ENCODE peak calls at places on chromosomes 4 and X, in ten cellular contexts. F, M, K, V, R, T, E, X, B and Z are unnamed samples.

GRCh38 chrX:100994352-100995281 is 25.1 kb downstream of the ARL13A start:
- DNase-seq in T (no peak), M (no peak), B (no peak), F (no peak), K (no peak), V (peak; percentile 56), R (no peak), E (no peak), X (no peak), Z (peak; percentile 23)

GRCh38 chrX:31251336-31251735 is 179.5 kb upstream of the FTHL17 start:
- DNase-seq in V (no peak), X (no peak), B (no peak), E (no peak), F (no peak), R (no peak), T (no peak), M (no peak), K (no peak), Z (no peak)

GRCh38 chr4:84965558-84966381 is 720 bp downstream of the WDFY3 start:
- DNase-seq in V (peak; percentile 47), X (peak; percentile 73), B (peak; percentile 38), K (peak; percentile 80), T (no peak), R (peak; percentile 41), E (no peak), M (peak; percentile 55), F (peak; percentile 88), Z (no peak)

GRCh38 chrX:155055494-155055893 is 15.4 kb downstream of the CMC4 start:
- DNase-seq in F (no peak), X (no peak), K (no peak), T (no peak), B (no peak), R (no peak), V (no peak), M (no peak), E (no peak), Z (no peak)

GRCh38 chr4:7459471-7459870 is 24.7 kb upstream of the PSAPL1 start:
- DNase-seq in K (peak; percentile 7), X (no peak), E (no peak), B (no peak), T (no peak), R (no peak), V (no peak), F (no peak), M (no peak), Z (no peak)

GRCh38 chr4:7978489-7978888 is 38.8 kb upstream of the AFAP1 start:
- DNase-seq in T (no peak), E (no peak), V (peak; percentile 60), R (peak; percentile 86), X (no peak), F (no peak), K (no peak), B (no peak), M (no peak), Z (no peak)

GRCh38 chr4:85291226-85291625 is 183.7 kb upstream of the ARHGAP24 start:
- DNase-seq in B (no peak), T (no peak), E (no peak), F (no peak), R (no peak), V (no peak), K (no peak), M (no peak), X (no peak), Z (no peak)

GRCh38 chrX:81259008-81259713 is 57.3 kb downstream of the SH3BGRL start:
- DNase-seq in E (no peak), K (no peak), R (no peak), V (peak; percentile 69), B (no peak), T (no peak), X (no peak), F (no peak), M (no peak), Z (no peak)

GRCh38 chr4:40180356-40180755 is 16.5 kb upstream of the RHOH start:
- DNase-seq in X (no peak), R (no peak), V (peak; percentile 91), T (no peak), F (no peak), B (no peak), M (no peak), K (no peak), E (no peak), Z (no peak)

DNA sequence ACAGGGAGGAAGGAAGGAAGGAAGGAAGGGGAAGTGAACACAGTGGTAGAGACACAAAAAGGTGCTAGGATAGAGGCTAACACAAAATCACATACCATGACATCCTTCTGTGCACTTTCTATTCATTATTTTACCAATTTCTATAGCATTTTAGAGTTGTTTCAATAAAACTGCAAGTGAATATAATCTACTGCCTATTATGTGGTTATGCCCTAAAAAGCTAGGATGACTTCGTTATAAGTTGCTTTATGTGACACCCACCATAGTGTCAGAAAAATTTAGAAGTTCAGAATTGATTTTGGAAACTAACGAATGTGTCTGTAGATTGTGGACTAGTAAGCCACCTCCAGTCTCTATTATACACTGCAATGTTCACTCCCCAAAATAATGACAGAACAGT is 59.4 kb upstream of the EDNRA start:
- DNase-seq in B (no peak), K (no peak), X (no peak), F (no peak), M (no peak), T (no peak), E (no peak), R (no peak), V (no peak), Z (no peak)
- TF ChIP-seq CTCF in B (no peak), K (no peak), X (no peak), F (no peak), M (no peak), T (no peak), E (no peak), R (no peak), V (no peak), Z (no peak)

GRCh38 chrX:39850209-39850608 is 247.5 kb downstream of the BCOR start:
- DNase-seq in V (no peak), T (no peak), M (no peak), X (no peak), E (no peak), K (no peak), B (no peak), F (no peak), R (no peak), Z (no peak)
- TF ChIP-seq CTCF in V (no peak), T (no peak), M (no peak), X (no peak), E (no peak), K (no peak), B (no peak), F (no peak), R (no peak), Z (no peak)

DNA sequence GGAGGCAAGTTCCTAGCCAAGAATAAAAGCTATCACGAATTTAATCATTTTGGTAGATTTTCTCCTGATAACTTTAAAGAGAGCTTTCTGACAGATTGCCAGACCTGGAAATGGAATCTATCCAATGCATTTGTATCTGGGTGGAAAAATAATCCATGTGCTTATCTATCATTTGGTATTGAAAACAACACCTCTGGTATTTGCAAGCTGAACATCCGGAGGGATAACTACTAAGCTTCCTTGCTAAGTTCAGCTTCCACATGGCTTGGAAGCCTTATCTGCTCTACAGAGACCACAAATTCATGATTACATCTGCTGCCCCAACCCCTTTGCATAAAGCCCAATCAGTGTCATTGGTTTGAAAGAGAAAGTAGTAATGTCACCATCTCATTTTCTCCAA is 230.7 kb downstream of the GPC3 start:
- DNase-seq in V (no peak), M (no peak), K (no peak), R (no peak), X (no peak), B (no peak), T (no peak), E (no peak), F (no peak), Z (no peak)
- TF ChIP-seq CTCF in V (no peak), M (no peak), K (no peak), R (no peak), X (no peak), B (no peak), T (no peak), E (no peak), F (no peak), Z (no peak)

GRCh38 chrX:49287665-49288064 is 15.8 kb upstream of the GAGE10 start:
- DNase-seq in F (no peak), R (no peak), T (no peak), V (no peak), B (no peak), E (no peak), M (no peak), K (no peak), X (no peak), Z (no peak)

GRCh38 chrX:49286581-49286980 is 16.9 kb upstream of the GAGE10 start:
- DNase-seq in V (no peak), X (no peak), K (no peak), F (peak; percentile 70), E (no peak), B (no peak), T (no peak), R (no peak), M (no peak), Z (no peak)

GRCh38 chrX:49290215-49290614 is 13.2 kb upstream of the GAGE10 start:
- DNase-seq in T (no peak), V (no peak), B (no peak), F (peak; percentile 77), K (no peak), X (no peak), M (no peak), E (no peak), R (no peak), Z (no peak)

GRCh38 chrX:49292400-49293362 is 10.8 kb upstream of the GAGE10 start:
- DNase-seq in T (no peak), X (no peak), R (no peak), M (no peak), B (no peak), K (no peak), F (peak; percentile 77), V (no peak), E (no peak), Z (no peak)

DNA sequence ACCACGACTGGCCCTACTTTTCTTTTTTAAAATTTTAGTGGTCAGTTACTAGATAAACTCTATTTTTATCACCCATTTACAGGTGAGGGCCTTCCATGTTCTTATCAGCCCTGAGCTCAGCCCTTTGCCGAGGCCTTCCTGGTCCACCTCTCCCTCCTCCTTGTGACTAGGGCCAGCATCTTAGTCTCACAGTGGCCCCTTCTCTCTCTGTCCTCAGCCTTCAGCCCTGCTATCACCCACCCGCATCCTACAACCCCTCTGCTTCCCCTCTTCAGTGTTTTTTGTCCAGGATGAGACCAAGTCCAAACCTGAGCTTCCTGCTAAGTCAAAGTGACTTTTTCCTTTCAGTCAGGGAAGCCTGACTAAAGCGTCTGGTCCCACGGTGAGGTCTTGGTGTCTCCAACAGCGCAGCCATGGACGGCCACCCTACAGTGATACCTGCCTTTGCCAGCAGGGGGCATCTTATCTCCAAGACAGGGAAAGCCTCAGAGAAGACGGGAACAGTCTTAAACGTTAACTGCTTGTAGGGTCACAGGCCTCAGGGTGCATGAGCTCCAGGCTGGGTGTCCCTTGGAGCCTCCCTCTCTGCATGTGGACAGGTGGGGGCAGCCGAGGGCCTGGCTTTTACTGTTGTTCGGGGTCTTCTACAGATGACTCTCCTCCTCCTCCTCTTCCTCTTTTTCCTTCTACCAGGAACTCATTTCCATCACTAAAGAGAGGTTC is 11.7 kb upstream of the GAGE10 start:
- DNase-seq in V (peak; percentile 25), B (peak; percentile 52), K (peak; percentile 80), M (peak; percentile 78), E (peak; percentile 35), F (peak; percentile 84), X (peak; percentile 73), R (peak; percentile 67), T (no peak), Z (peak; percentile 43)
- TF ChIP-seq CTCF in V (peak; percentile 74), B (peak; percentile 44), K (peak; percentile 76), M (peak; percentile 70), E (peak; percentile 56), F (no peak), X (peak; percentile 66), R (peak; percentile 63), T (peak; percentile 67), Z (peak; percentile 74)